ENCODE peak calls at places on chromosome 4, in ten cellular contexts. One of them, this sample, is unnamed.

GRCh38 chr4:186144596-186145569 is 40.4 kb downstream of the FAM149A start:
- DNase-seq in Peyer's patch: peak; percentile 68
- DNase-seq in psoas muscle: peak; percentile 74
- DNase-seq in astrocyte of the spinal cord: peak; percentile 60
- DNase-seq in progenitor cell of endocrine pancreas: peak; percentile 54
- DNase-seq in stomach: peak; percentile 56
- DNase-seq in AG04449: no peak
- DNase-seq in tibial artery: peak; percentile 85
- DNase-seq in fibroblast of the aortic adventitia: peak; percentile 52
- DNase-seq in PC-3: peak; percentile 6
- DNase-seq in this sample: peak; percentile 69

GRCh38 chr4:8188085-8188484 is 11.0 kb upstream of the SH3TC1 start:
- DNase-seq in Peyer's patch: no peak
- DNase-seq in psoas muscle: no peak
- DNase-seq in astrocyte of the spinal cord: peak; percentile 20
- DNase-seq in progenitor cell of endocrine pancreas: no peak
- DNase-seq in stomach: no peak
- DNase-seq in AG04449: no peak
- DNase-seq in tibial artery: no peak
- DNase-seq in fibroblast of the aortic adventitia: no peak
- DNase-seq in PC-3: peak; percentile 35
- DNase-seq in this sample: no peak

GRCh38 chr4:52984469-52984868 is 122.4 kb downstream of the RASL11B start:
- DNase-seq in Peyer's patch: no peak
- DNase-seq in psoas muscle: no peak
- DNase-seq in astrocyte of the spinal cord: no peak
- DNase-seq in progenitor cell of endocrine pancreas: no peak
- DNase-seq in stomach: no peak
- DNase-seq in AG04449: no peak
- DNase-seq in tibial artery: no peak
- DNase-seq in fibroblast of the aortic adventitia: peak; percentile 43
- DNase-seq in PC-3: peak; percentile 60
- DNase-seq in this sample: no peak

GRCh38 chr4:102064747-102065442 is 274.4 kb downstream of the BANK1 start:
- DNase-seq in Peyer's patch: no peak
- DNase-seq in psoas muscle: no peak
- DNase-seq in astrocyte of the spinal cord: no peak
- DNase-seq in progenitor cell of endocrine pancreas: no peak
- DNase-seq in stomach: no peak
- DNase-seq in AG04449: no peak
- DNase-seq in tibial artery: no peak
- DNase-seq in fibroblast of the aortic adventitia: no peak
- DNase-seq in PC-3: no peak
- DNase-seq in this sample: no peak

GRCh38 chr4:40629401-40630334 is at the start of gene RBM47:
- DNase-seq in Peyer's patch: peak; percentile 86
- DNase-seq in psoas muscle: peak; percentile 71
- DNase-seq in astrocyte of the spinal cord: peak; percentile 57
- DNase-seq in progenitor cell of endocrine pancreas: peak; percentile 52
- DNase-seq in stomach: peak; percentile 86
- DNase-seq in AG04449: no peak
- DNase-seq in tibial artery: peak; percentile 76
- DNase-seq in fibroblast of the aortic adventitia: peak; percentile 68
- DNase-seq in PC-3: peak; percentile 86
- DNase-seq in this sample: peak; percentile 26

GRCh38 chr4:176742211-176742610 is 50.5 kb downstream of the VEGFC start:
- DNase-seq in Peyer's patch: no peak
- DNase-seq in psoas muscle: no peak
- DNase-seq in astrocyte of the spinal cord: no peak
- DNase-seq in progenitor cell of endocrine pancreas: no peak
- DNase-seq in stomach: no peak
- DNase-seq in AG04449: no peak
- DNase-seq in tibial artery: no peak
- DNase-seq in fibroblast of the aortic adventitia: no peak
- DNase-seq in PC-3: no peak
- DNase-seq in this sample: no peak

GRCh38 chr4:100907465-100908454 is 389.9 kb upstream of the EMCN start:
- DNase-seq in Peyer's patch: no peak
- DNase-seq in psoas muscle: no peak
- DNase-seq in astrocyte of the spinal cord: peak; percentile 21
- DNase-seq in progenitor cell of endocrine pancreas: no peak
- DNase-seq in stomach: no peak
- DNase-seq in AG04449: no peak
- DNase-seq in tibial artery: no peak
- DNase-seq in fibroblast of the aortic adventitia: peak; percentile 20
- DNase-seq in PC-3: peak; percentile 50
- DNase-seq in this sample: no peak

GRCh38 chr4:45063166-45063565 is 336.8 kb upstream of the GNPDA2 start:
- DNase-seq in Peyer's patch: no peak
- DNase-seq in psoas muscle: no peak
- DNase-seq in astrocyte of the spinal cord: no peak
- DNase-seq in progenitor cell of endocrine pancreas: no peak
- DNase-seq in stomach: no peak
- DNase-seq in AG04449: no peak
- DNase-seq in tibial artery: no peak
- DNase-seq in fibroblast of the aortic adventitia: no peak
- DNase-seq in PC-3: no peak
- DNase-seq in this sample: no peak

GRCh38 chr4:87430038-87430437 is 7.7 kb downstream of the NUDT9 start:
- DNase-seq in Peyer's patch: no peak
- DNase-seq in psoas muscle: no peak
- DNase-seq in astrocyte of the spinal cord: no peak
- DNase-seq in progenitor cell of endocrine pancreas: no peak
- DNase-seq in stomach: no peak
- DNase-seq in AG04449: no peak
- DNase-seq in tibial artery: no peak
- DNase-seq in fibroblast of the aortic adventitia: no peak
- DNase-seq in PC-3: no peak
- DNase-seq in this sample: no peak

GRCh38 chr4:4430492-4431195 is 43.7 kb downstream of the NSG1 start:
- DNase-seq in Peyer's patch: no peak
- DNase-seq in psoas muscle: no peak
- DNase-seq in astrocyte of the spinal cord: peak; percentile 62
- DNase-seq in progenitor cell of endocrine pancreas: no peak
- DNase-seq in stomach: no peak
- DNase-seq in AG04449: peak; percentile 58
- DNase-seq in tibial artery: no peak
- DNase-seq in fibroblast of the aortic adventitia: peak; percentile 78
- DNase-seq in PC-3: peak; percentile 54
- DNase-seq in this sample: peak; percentile 59

GRCh38 chr4:46956451-46956850 is 36.9 kb downstream of the GABRA4 start:
- DNase-seq in Peyer's patch: no peak
- DNase-seq in psoas muscle: no peak
- DNase-seq in astrocyte of the spinal cord: no peak
- DNase-seq in progenitor cell of endocrine pancreas: no peak
- DNase-seq in stomach: no peak
- DNase-seq in AG04449: no peak
- DNase-seq in tibial artery: no peak
- DNase-seq in fibroblast of the aortic adventitia: no peak
- DNase-seq in PC-3: no peak
- DNase-seq in this sample: no peak

GRCh38 chr4:120025516-120025915 is 41.1 kb downstream of the MAD2L1 start:
- DNase-seq in Peyer's patch: no peak
- DNase-seq in psoas muscle: no peak
- DNase-seq in astrocyte of the spinal cord: no peak
- DNase-seq in progenitor cell of endocrine pancreas: no peak
- DNase-seq in stomach: no peak
- DNase-seq in AG04449: no peak
- DNase-seq in tibial artery: no peak
- DNase-seq in fibroblast of the aortic adventitia: no peak
- DNase-seq in PC-3: no peak
- DNase-seq in this sample: no peak

DNA sequence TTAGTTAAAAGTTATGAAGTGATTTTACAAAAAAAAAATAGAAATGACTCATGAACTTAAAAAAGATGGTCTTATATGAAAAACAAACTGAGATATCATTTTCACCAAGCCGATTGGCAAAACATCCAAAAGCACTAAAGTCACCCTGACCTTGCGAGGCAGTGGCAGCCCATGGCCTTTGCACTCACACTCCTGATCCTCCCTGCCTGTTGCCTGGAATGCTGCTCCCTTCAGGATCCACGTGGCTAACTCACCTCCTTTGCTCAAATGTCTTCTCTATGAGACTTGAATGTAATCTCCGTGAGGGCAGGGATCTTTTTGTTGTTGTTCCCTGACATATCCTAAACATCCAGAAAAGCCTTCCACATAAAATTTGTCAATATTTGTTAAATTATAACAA is 106.4 kb downstream of the RAPGEF2 start:
- DNase-seq in Peyer's patch: no peak
- DNase-seq in psoas muscle: no peak
- DNase-seq in astrocyte of the spinal cord: no peak
- DNase-seq in progenitor cell of endocrine pancreas: no peak
- DNase-seq in stomach: no peak
- DNase-seq in AG04449: no peak
- DNase-seq in tibial artery: no peak
- DNase-seq in fibroblast of the aortic adventitia: no peak
- DNase-seq in PC-3: no peak
- DNase-seq in this sample: no peak
- TF ChIP-seq CTCF in Peyer's patch: no peak
- TF ChIP-seq CTCF in psoas muscle: no peak
- TF ChIP-seq CTCF in astrocyte of the spinal cord: no peak
- TF ChIP-seq CTCF in progenitor cell of endocrine pancreas: no peak
- TF ChIP-seq CTCF in stomach: no peak
- TF ChIP-seq CTCF in AG04449: no peak
- TF ChIP-seq CTCF in tibial artery: no peak
- TF ChIP-seq CTCF in fibroblast of the aortic adventitia: no peak
- TF ChIP-seq CTCF in PC-3: no peak
- TF ChIP-seq CTCF in this sample: no peak

DNA sequence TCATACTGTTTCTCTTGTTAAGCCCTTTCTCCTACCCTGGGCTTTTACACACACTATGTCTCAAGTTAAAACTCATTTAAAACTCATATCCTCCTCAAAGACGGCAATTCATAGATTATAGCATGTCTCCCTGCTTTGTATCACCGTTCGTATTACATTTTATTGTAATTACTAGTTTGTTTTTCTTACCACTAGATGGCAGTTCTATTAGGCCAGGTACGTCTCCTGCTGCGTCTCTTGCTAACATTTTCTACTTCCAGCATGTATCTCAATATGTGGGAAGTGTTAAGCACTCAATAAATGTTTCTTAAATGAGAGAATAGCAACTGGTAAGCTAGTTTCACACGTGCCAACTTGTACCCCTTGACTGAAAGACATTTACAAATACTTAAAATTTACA is 450.3 kb upstream of the PCDH7 start:
- DNase-seq in Peyer's patch: no peak
- DNase-seq in psoas muscle: no peak
- DNase-seq in astrocyte of the spinal cord: no peak
- DNase-seq in progenitor cell of endocrine pancreas: no peak
- DNase-seq in stomach: no peak
- DNase-seq in AG04449: no peak
- DNase-seq in tibial artery: no peak
- DNase-seq in fibroblast of the aortic adventitia: no peak
- DNase-seq in PC-3: peak; percentile 35
- DNase-seq in this sample: no peak
- TF ChIP-seq CTCF in Peyer's patch: no peak
- TF ChIP-seq CTCF in psoas muscle: no peak
- TF ChIP-seq CTCF in astrocyte of the spinal cord: peak; percentile 21
- TF ChIP-seq CTCF in progenitor cell of endocrine pancreas: peak; percentile 63
- TF ChIP-seq CTCF in stomach: no peak
- TF ChIP-seq CTCF in AG04449: no peak
- TF ChIP-seq CTCF in tibial artery: no peak
- TF ChIP-seq CTCF in fibroblast of the aortic adventitia: peak; percentile 6
- TF ChIP-seq CTCF in PC-3: peak; percentile 63
- TF ChIP-seq CTCF in this sample: peak; percentile 59

GRCh38 chr4:37934096-37934495 is 26.1 kb upstream of the PTTG2 start:
- DNase-seq in Peyer's patch: no peak
- DNase-seq in psoas muscle: peak; percentile 92
- DNase-seq in astrocyte of the spinal cord: no peak
- DNase-seq in progenitor cell of endocrine pancreas: no peak
- DNase-seq in stomach: no peak
- DNase-seq in AG04449: no peak
- DNase-seq in tibial artery: no peak
- DNase-seq in fibroblast of the aortic adventitia: no peak
- DNase-seq in PC-3: no peak
- DNase-seq in this sample: no peak

GRCh38 chr4:37934609-37935008 is 25.6 kb upstream of the PTTG2 start:
- DNase-seq in Peyer's patch: no peak
- DNase-seq in psoas muscle: no peak
- DNase-seq in astrocyte of the spinal cord: no peak
- DNase-seq in progenitor cell of endocrine pancreas: no peak
- DNase-seq in stomach: no peak
- DNase-seq in AG04449: no peak
- DNase-seq in tibial artery: no peak
- DNase-seq in fibroblast of the aortic adventitia: no peak
- DNase-seq in PC-3: no peak
- DNase-seq in this sample: no peak

GRCh38 chr4:37935026-37935425 is 25.2 kb upstream of the PTTG2 start:
- DNase-seq in Peyer's patch: no peak
- DNase-seq in psoas muscle: no peak
- DNase-seq in astrocyte of the spinal cord: no peak
- DNase-seq in progenitor cell of endocrine pancreas: no peak
- DNase-seq in stomach: no peak
- DNase-seq in AG04449: no peak
- DNase-seq in tibial artery: no peak
- DNase-seq in fibroblast of the aortic adventitia: no peak
- DNase-seq in PC-3: no peak
- DNase-seq in this sample: no peak

GRCh38 chr4:37938208-37938607 is 22.0 kb upstream of the PTTG2 start:
- DNase-seq in Peyer's patch: no peak
- DNase-seq in psoas muscle: no peak
- DNase-seq in astrocyte of the spinal cord: no peak
- DNase-seq in progenitor cell of endocrine pancreas: no peak
- DNase-seq in stomach: no peak
- DNase-seq in AG04449: no peak
- DNase-seq in tibial artery: no peak
- DNase-seq in fibroblast of the aortic adventitia: no peak
- DNase-seq in PC-3: no peak
- DNase-seq in this sample: no peak

DNA sequence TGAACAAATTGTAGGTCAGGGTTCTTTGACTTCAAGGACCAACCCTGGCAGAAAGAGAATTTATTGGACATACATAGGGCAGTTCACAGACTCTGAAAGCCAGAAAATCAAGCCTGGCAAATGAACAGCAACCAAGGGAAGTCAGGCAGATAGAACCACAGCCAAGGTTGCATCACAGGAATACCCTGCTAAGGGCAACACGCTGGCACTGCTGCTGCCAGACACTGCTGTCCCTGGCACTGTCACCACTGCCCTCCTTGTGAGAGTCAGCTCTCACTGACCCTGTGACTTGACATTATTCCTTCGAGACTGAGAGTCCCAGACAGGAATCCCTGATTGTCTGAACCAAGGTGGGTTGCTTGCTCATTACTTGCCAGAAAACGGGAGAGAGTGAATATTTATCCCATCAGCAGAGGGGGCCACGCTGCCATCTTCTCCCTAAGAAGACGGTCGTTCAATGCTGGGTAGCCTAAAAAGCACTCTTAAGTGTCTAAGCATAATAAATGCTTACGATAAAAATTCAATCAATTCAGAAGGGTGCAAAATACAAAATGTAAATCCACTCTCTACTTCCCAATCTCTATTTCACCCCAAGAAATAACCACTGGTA is 23.2 kb upstream of the PTTG2 start:
- DNase-seq in Peyer's patch: no peak
- DNase-seq in psoas muscle: peak; percentile 91
- DNase-seq in astrocyte of the spinal cord: no peak
- DNase-seq in progenitor cell of endocrine pancreas: no peak
- DNase-seq in stomach: no peak
- DNase-seq in AG04449: no peak
- DNase-seq in tibial artery: peak; percentile 80
- DNase-seq in fibroblast of the aortic adventitia: no peak
- DNase-seq in PC-3: no peak
- DNase-seq in this sample: no peak
- TF ChIP-seq CTCF in Peyer's patch: no peak
- TF ChIP-seq CTCF in psoas muscle: no peak
- TF ChIP-seq CTCF in astrocyte of the spinal cord: no peak
- TF ChIP-seq CTCF in progenitor cell of endocrine pancreas: no peak
- TF ChIP-seq CTCF in stomach: no peak
- TF ChIP-seq CTCF in AG04449: no peak
- TF ChIP-seq CTCF in tibial artery: no peak
- TF ChIP-seq CTCF in fibroblast of the aortic adventitia: no peak
- TF ChIP-seq CTCF in PC-3: no peak
- TF ChIP-seq CTCF in this sample: no peak

GRCh38 chr4:142671516-142671915 is 174.6 kb downstream of the INPP4B start:
- DNase-seq in Peyer's patch: no peak
- DNase-seq in psoas muscle: no peak
- DNase-seq in astrocyte of the spinal cord: no peak
- DNase-seq in progenitor cell of endocrine pancreas: no peak
- DNase-seq in stomach: no peak
- DNase-seq in AG04449: no peak
- DNase-seq in tibial artery: no peak
- DNase-seq in fibroblast of the aortic adventitia: no peak
- DNase-seq in PC-3: peak; percentile 35
- DNase-seq in this sample: no peak
- TF ChIP-seq CTCF in Peyer's patch: no peak
- TF ChIP-seq CTCF in psoas muscle: no peak
- TF ChIP-seq CTCF in astrocyte of the spinal cord: no peak
- TF ChIP-seq CTCF in progenitor cell of endocrine pancreas: no peak
- TF ChIP-seq CTCF in stomach: no peak
- TF ChIP-seq CTCF in AG04449: no peak
- TF ChIP-seq CTCF in tibial artery: no peak
- TF ChIP-seq CTCF in fibroblast of the aortic adventitia: no peak
- TF ChIP-seq CTCF in PC-3: peak; percentile 66
- TF ChIP-seq CTCF in this sample: peak; percentile 27